ENCODE peak calls at places on chromosome 21, in nine cellular contexts. One of them, this sample, is unnamed.

GRCh38 chr21:42118121-42118795 is 47.1 kb downstream of the UMODL1 start:
- DNase-seq in mesendoderm: no peak
- DNase-seq in H4: no peak
- DNase-seq in PC-3: no peak
- DNase-seq in hepatic stellate cell: no peak
- DNase-seq in NCI-H748 treated with DMSO at 0.1 percent for 48 hours: no peak
- DNase-seq in hippocampal formation: no peak
- DNase-seq in uterus: no peak
- DNase-seq in lower lobe of right lung: no peak
- DNase-seq in this sample: no peak

GRCh38 chr21:43815991-43816390 is 26.6 kb downstream of the RRP1 start:
- DNase-seq in PC-3: no peak
- DNase-seq in hippocampal formation: no peak
- DNase-seq in mesendoderm: no peak
- DNase-seq in hepatic stellate cell: no peak
- DNase-seq in lower lobe of right lung: no peak
- DNase-seq in NCI-H748 treated with DMSO at 0.1 percent for 48 hours: no peak
- DNase-seq in uterus: no peak
- DNase-seq in H4: no peak
- DNase-seq in this sample: no peak

GRCh38 chr21:34737115-34737514 is 68.3 kb downstream of the CLIC6 start:
- DNase-seq in lower lobe of right lung: no peak
- DNase-seq in H4: no peak
- DNase-seq in hippocampal formation: no peak
- DNase-seq in uterus: no peak
- DNase-seq in mesendoderm: no peak
- DNase-seq in NCI-H748 treated with DMSO at 0.1 percent for 48 hours: no peak
- DNase-seq in hepatic stellate cell: no peak
- DNase-seq in PC-3: peak; percentile 54
- DNase-seq in this sample: no peak

GRCh38 chr21:38140192-38140905 is 116.4 kb upstream of the KCNJ15 start:
- DNase-seq in mesendoderm: no peak
- DNase-seq in hippocampal formation: no peak
- DNase-seq in NCI-H748 treated with DMSO at 0.1 percent for 48 hours: peak; percentile 80
- DNase-seq in PC-3: peak; percentile 30
- DNase-seq in hepatic stellate cell: no peak
- DNase-seq in H4: peak; percentile 88
- DNase-seq in uterus: no peak
- DNase-seq in lower lobe of right lung: peak; percentile 66
- DNase-seq in this sample: no peak

GRCh38 chr21:44736291-44737004 is 25.1 kb upstream of the TSPEAR start:
- DNase-seq in hepatic stellate cell: no peak
- DNase-seq in NCI-H748 treated with DMSO at 0.1 percent for 48 hours: peak; percentile 81
- DNase-seq in hippocampal formation: no peak
- DNase-seq in H4: no peak
- DNase-seq in PC-3: peak; percentile 93
- DNase-seq in mesendoderm: no peak
- DNase-seq in lower lobe of right lung: no peak
- DNase-seq in uterus: no peak
- DNase-seq in this sample: no peak

GRCh38 chr21:41482321-41482720 is 25.6 kb downstream of the TMPRSS2 start:
- DNase-seq in NCI-H748 treated with DMSO at 0.1 percent for 48 hours: no peak
- DNase-seq in hippocampal formation: no peak
- DNase-seq in lower lobe of right lung: no peak
- DNase-seq in hepatic stellate cell: no peak
- DNase-seq in mesendoderm: no peak
- DNase-seq in uterus: no peak
- DNase-seq in PC-3: peak; percentile 40
- DNase-seq in H4: peak; percentile 30
- DNase-seq in this sample: no peak

GRCh38 chr21:36080386-36080785 is 10.6 kb downstream of the CBR1 start:
- DNase-seq in mesendoderm: no peak
- DNase-seq in PC-3: no peak
- DNase-seq in uterus: no peak
- DNase-seq in H4: no peak
- DNase-seq in NCI-H748 treated with DMSO at 0.1 percent for 48 hours: no peak
- DNase-seq in lower lobe of right lung: no peak
- DNase-seq in hippocampal formation: no peak
- DNase-seq in hepatic stellate cell: no peak
- DNase-seq in this sample: no peak

GRCh38 chr21:42047821-42048613 is 23.1 kb upstream of the UMODL1 start:
- DNase-seq in NCI-H748 treated with DMSO at 0.1 percent for 48 hours: no peak
- DNase-seq in uterus: peak; percentile 61
- DNase-seq in PC-3: peak; percentile 58
- DNase-seq in mesendoderm: no peak
- DNase-seq in H4: peak; percentile 99
- DNase-seq in hippocampal formation: no peak
- DNase-seq in lower lobe of right lung: no peak
- DNase-seq in hepatic stellate cell: peak; percentile 97
- DNase-seq in this sample: peak; percentile 68

GRCh38 chr21:34728479-34728878 is 59.7 kb downstream of the CLIC6 start:
- DNase-seq in mesendoderm: no peak
- DNase-seq in uterus: no peak
- DNase-seq in hepatic stellate cell: no peak
- DNase-seq in hippocampal formation: no peak
- DNase-seq in lower lobe of right lung: peak; percentile 62
- DNase-seq in H4: no peak
- DNase-seq in PC-3: peak; percentile 21
- DNase-seq in NCI-H748 treated with DMSO at 0.1 percent for 48 hours: peak; percentile 60
- DNase-seq in this sample: no peak

GRCh38 chr21:45323487-45324380 is 36.0 kb upstream of the POFUT2 start:
- DNase-seq in lower lobe of right lung: peak; percentile 38
- DNase-seq in PC-3: no peak
- DNase-seq in NCI-H748 treated with DMSO at 0.1 percent for 48 hours: no peak
- DNase-seq in mesendoderm: no peak
- DNase-seq in hippocampal formation: no peak
- DNase-seq in hepatic stellate cell: peak; percentile 70
- DNase-seq in uterus: no peak
- DNase-seq in H4: no peak
- DNase-seq in this sample: no peak

GRCh38 chr21:46675595-46676280 is 40.3 kb downstream of the PRMT2 start:
- DNase-seq in lower lobe of right lung: no peak
- DNase-seq in hippocampal formation: no peak
- DNase-seq in hepatic stellate cell: no peak
- DNase-seq in H4: no peak
- DNase-seq in PC-3: no peak
- DNase-seq in uterus: no peak
- DNase-seq in NCI-H748 treated with DMSO at 0.1 percent for 48 hours: no peak
- DNase-seq in mesendoderm: no peak
- DNase-seq in this sample: no peak

GRCh38 chr21:15703932-15704331 is 25.9 kb upstream of the USP25 start:
- DNase-seq in H4: no peak
- DNase-seq in NCI-H748 treated with DMSO at 0.1 percent for 48 hours: no peak
- DNase-seq in PC-3: no peak
- DNase-seq in uterus: no peak
- DNase-seq in hippocampal formation: no peak
- DNase-seq in lower lobe of right lung: no peak
- DNase-seq in hepatic stellate cell: no peak
- DNase-seq in mesendoderm: no peak
- DNase-seq in this sample: no peak

GRCh38 chr21:44455524-44456206 is 355 bp downstream of the LRRC3 start:
- DNase-seq in NCI-H748 treated with DMSO at 0.1 percent for 48 hours: peak; percentile 9
- DNase-seq in PC-3: peak; percentile 49
- DNase-seq in H4: no peak
- DNase-seq in uterus: no peak
- DNase-seq in hippocampal formation: no peak
- DNase-seq in mesendoderm: peak; percentile 37
- DNase-seq in hepatic stellate cell: no peak
- DNase-seq in lower lobe of right lung: peak; percentile 76
- DNase-seq in this sample: peak; percentile 43

GRCh38 chr21:15498455-15498854 is 231.3 kb upstream of the USP25 start:
- DNase-seq in hippocampal formation: no peak
- DNase-seq in PC-3: no peak
- DNase-seq in mesendoderm: no peak
- DNase-seq in H4: no peak
- DNase-seq in NCI-H748 treated with DMSO at 0.1 percent for 48 hours: no peak
- DNase-seq in lower lobe of right lung: no peak
- DNase-seq in hepatic stellate cell: no peak
- DNase-seq in uterus: no peak
- DNase-seq in this sample: no peak

GRCh38 chr21:33670076-33670475 is 27.8 kb downstream of the ITSN1 start:
- DNase-seq in uterus: no peak
- DNase-seq in mesendoderm: no peak
- DNase-seq in PC-3: peak; percentile 37
- DNase-seq in NCI-H748 treated with DMSO at 0.1 percent for 48 hours: no peak
- DNase-seq in hepatic stellate cell: no peak
- DNase-seq in lower lobe of right lung: no peak
- DNase-seq in H4: no peak
- DNase-seq in hippocampal formation: no peak
- DNase-seq in this sample: no peak

GRCh38 chr21:35102488-35103407 is 53.6 kb upstream of the RUNX1 start:
- DNase-seq in lower lobe of right lung: peak; percentile 61
- DNase-seq in mesendoderm: no peak
- DNase-seq in NCI-H748 treated with DMSO at 0.1 percent for 48 hours: no peak
- DNase-seq in uterus: no peak
- DNase-seq in hepatic stellate cell: no peak
- DNase-seq in hippocampal formation: peak; percentile 16
- DNase-seq in H4: no peak
- DNase-seq in PC-3: no peak
- DNase-seq in this sample: no peak